ENCODE peak calls at places on chromosomes 5 and 9, in ten cellular contexts. S is foreskin fibroblast; V is NB4; J is transverse colon; I is CD8-positive, alpha-beta T cell; B is heart left ventricle; W is mesendoderm; A is GM23248; E is choroid plexus epithelial cell; P is astrocyte. R is an unnamed sample.

GRCh38 chr5:133729800-133730199 is 117.5 kb upstream of the FSTL4 start:
- DNase-seq in S (no peak), V (no peak), J (no peak), I (no peak), B (peak; percentile 3), W (no peak), A (no peak), E (no peak), P (no peak), R (no peak)

GRCh38 chr5:77861576-77861975 is 85.4 kb upstream of the TBCA start:
- DNase-seq in S (no peak), V (no peak), J (no peak), I (no peak), B (no peak), W (no peak), A (no peak), E (no peak), P (no peak), R (no peak)

GRCh38 chr9:131640438-131641181 is 95.3 kb downstream of the PRRT1B start:
- DNase-seq in S (no peak), V (no peak), J (no peak), I (no peak), B (no peak), W (no peak), A (peak; percentile 76), E (peak; percentile 69), P (peak; percentile 52), R (no peak)

GRCh38 chr9:122191519-122191918 is 31.8 kb downstream of the MORN5 start:
- DNase-seq in S (no peak), V (no peak), J (no peak), I (no peak), B (no peak), W (no peak), A (no peak), E (no peak), P (no peak), R (no peak)

GRCh38 chr9:18504707-18505106 is 30.8 kb downstream of the ADAMTSL1 start:
- DNase-seq in S (no peak), V (no peak), J (no peak), I (no peak), B (no peak), W (no peak), A (no peak), E (no peak), P (no peak), R (no peak)

GRCh38 chr9:109245300-109245897 is 75.5 kb downstream of the EPB41L4B start:
- DNase-seq in S (no peak), V (no peak), J (no peak), I (no peak), B (no peak), W (no peak), A (no peak), E (no peak), P (no peak), R (no peak)

GRCh38 chr5:39453606-39454005 is 28.8 kb upstream of the DAB2 start:
- DNase-seq in S (no peak), V (no peak), J (no peak), I (no peak), B (no peak), W (no peak), A (peak; percentile 56), E (no peak), P (peak; percentile 54), R (no peak)

GRCh38 chr5:6307304-6307703 is 71.0 kb downstream of the MED10 start:
- DNase-seq in S (no peak), V (no peak), J (no peak), I (no peak), B (no peak), W (no peak), A (no peak), E (no peak), P (no peak), R (no peak)

GRCh38 chr5:95720094-95720793 is 10.9 kb upstream of the RHOBTB3 start:
- DNase-seq in S (no peak), V (no peak), J (no peak), I (no peak), B (no peak), W (no peak), A (peak; percentile 19), E (no peak), P (no peak), R (peak; percentile 70)

GRCh38 chr5:10856646-10857332 is 95.8 kb upstream of the DAP start:
- DNase-seq in S (peak; percentile 41), V (peak; percentile 73), J (peak; percentile 16), I (no peak), B (peak; percentile 42), W (peak; percentile 92), A (peak; percentile 67), E (peak; percentile 82), P (peak; percentile 88), R (peak; percentile 86)
- H3K4me3 ChIP-seq in S (no peak overlapping the region), V (no peak overlapping the region), J (no peak overlapping the region), I (no peak overlapping the region), B (peak overlapping the region; percentile 6), W (no peak overlapping the region), A (peak overlapping the region; percentile 22), E (no peak overlapping the region), P (peak overlapping the region; percentile 26), R (no peak overlapping the region)

GRCh38 chr9:137620581-137620980 is 1.8 kb downstream of the EHMT1 start:
- DNase-seq in S (no peak), V (no peak), J (no peak), I (no peak), B (no peak), W (no peak), A (no peak), E (no peak), P (no peak), R (no peak)
- H3K4me3 ChIP-seq in S (peak overlapping the region; percentile 83), V (no peak overlapping the region), J (peak overlapping the region; percentile 54), I (no peak overlapping the region), B (no peak overlapping the region), W (no peak overlapping the region), A (peak overlapping the region; percentile 97), E (no peak overlapping the region), P (no peak overlapping the region), R (peak overlapping the region; percentile 82)

GRCh38 chr9:128274245-128274644 is 1.6 kb downstream of the GOLGA2 start:
- DNase-seq in S (no peak), V (no peak), J (no peak), I (no peak), B (no peak), W (no peak), A (peak; percentile 42), E (peak; percentile 17), P (no peak), R (no peak)
- H3K4me3 ChIP-seq in S (peak overlapping the region; percentile 96), V (no peak overlapping the region), J (peak overlapping the region; percentile 93), I (no peak overlapping the region), B (no peak overlapping the region), W (no peak overlapping the region), A (peak overlapping the region; percentile 96), E (peak overlapping the region; percentile 95), P (peak overlapping the region; percentile 92), R (peak overlapping the region; percentile 95)

GRCh38 chr5:73446631-73447233 is 1.8 kb downstream of the FOXD1 start:
- DNase-seq in S (no peak), V (no peak), J (no peak), I (no peak), B (no peak), W (peak; percentile 41), A (peak; percentile 48), E (no peak), P (no peak), R (no peak)
- H3K4me3 ChIP-seq in S (peak overlapping the region; percentile 67), V (no peak overlapping the region), J (peak overlapping the region; percentile 25), I (no peak overlapping the region), B (no peak overlapping the region), W (peak overlapping the region; percentile 15), A (peak overlapping the region; percentile 96), E (peak overlapping the region; percentile 88), P (peak overlapping the region; percentile 91), R (peak overlapping the region; percentile 83)

DNA sequence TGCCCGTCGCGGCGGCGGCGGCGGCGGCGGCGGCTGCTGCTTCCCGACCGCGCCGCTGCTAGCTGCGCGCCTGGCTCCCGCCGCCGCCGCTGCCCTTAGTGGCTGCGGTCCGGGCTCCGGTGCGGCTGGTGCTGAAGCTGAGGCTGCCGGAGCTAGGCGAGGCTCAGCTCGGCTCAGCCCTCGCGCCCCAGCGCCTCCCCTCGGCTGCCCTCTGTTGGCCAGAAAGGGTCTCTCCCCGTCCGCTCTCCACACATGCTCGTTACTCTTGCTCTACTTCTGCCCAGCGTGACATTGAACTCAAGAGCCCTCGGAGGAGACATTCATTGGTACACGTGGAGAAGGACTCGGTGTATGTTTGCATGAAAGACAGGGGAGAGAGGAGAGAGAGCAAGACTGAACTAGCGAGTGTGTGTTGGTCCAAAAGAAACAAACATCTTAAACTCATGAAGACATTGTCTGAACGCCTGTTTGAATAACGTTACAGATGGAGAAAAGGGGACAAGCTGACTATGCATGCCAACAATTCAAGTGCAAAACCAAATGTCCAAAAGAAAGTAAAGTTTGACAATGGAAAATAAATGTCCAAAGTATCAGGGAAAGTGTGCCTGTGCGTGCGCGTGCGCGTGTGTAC is at the start of gene HCN1:
- DNase-seq in S (peak; percentile 40), V (no peak), J (peak; percentile 72), I (no peak), B (peak; percentile 69), W (peak; percentile 91), A (peak; percentile 88), E (peak; percentile 78), P (peak; percentile 55), R (peak; percentile 73)
- H3K4me3 ChIP-seq in S (no peak within 1 kb of the TSS), V (no peak within 1 kb of the TSS), J (peak within 1 kb of the TSS; percentile 40), I (no peak within 1 kb of the TSS), B (peak within 1 kb of the TSS; percentile 13), W (peak within 1 kb of the TSS; percentile 6), A (peak within 1 kb of the TSS; percentile 41), E (no peak within 1 kb of the TSS), P (no peak within 1 kb of the TSS), R (no peak within 1 kb of the TSS)

GRCh38 chr9:90432951-90433350 is 209.7 kb downstream of the DIRAS2 start:
- DNase-seq in S (no peak), V (no peak), J (no peak), I (no peak), B (no peak), W (no peak), A (no peak), E (peak; percentile 34), P (no peak), R (no peak)
- H3K4me3 ChIP-seq in S (no peak overlapping the region), V (no peak overlapping the region), J (no peak overlapping the region), I (no peak overlapping the region), B (no peak overlapping the region), W (no peak overlapping the region), A (no peak overlapping the region), E (no peak overlapping the region), P (peak overlapping the region; percentile 33), R (no peak overlapping the region)

GRCh38 chr5:143404416-143405062 is 1.1 kb upstream of the NR3C1 start:
- DNase-seq in S (peak; percentile 87), V (peak; percentile 85), J (peak; percentile 78), I (peak; percentile 60), B (peak; percentile 87), W (peak; percentile 87), A (peak; percentile 96), E (peak; percentile 96), P (peak; percentile 84), R (peak; percentile 95)
- H3K4me3 ChIP-seq in S (peak overlapping the region; percentile 63), V (peak overlapping the region; percentile 74), J (peak overlapping the region; percentile 87), I (peak overlapping the region; percentile 94), B (peak overlapping the region; percentile 88), W (peak overlapping the region; percentile 61), A (peak overlapping the region; percentile 99), E (peak overlapping the region; percentile 87), P (peak overlapping the region; percentile 83), R (peak overlapping the region; percentile 71)